ENCODE peak calls at places on chromosome 20, in nine cellular contexts. P is IMR-90, D is AG04450, H is sigmoid colon, T is body of pancreas, C is NB4, J is RWPE2, S is HepG2, W is psoas muscle. Y is an unnamed sample.

GRCh38 chr20:61588356-61589054 is 336.4 kb downstream of the CDH4 start:
- DNase-seq in P (peak; percentile 69), D (peak; percentile 10), H (no peak), T (no peak), C (no peak), J (no peak), S (no peak), W (no peak), Y (peak; percentile 54)

GRCh38 chr20:4406627-4407026 is 315.1 kb upstream of the PRND start:
- DNase-seq in P (peak; percentile 88), D (peak; percentile 59), H (no peak), T (no peak), C (no peak), J (peak; percentile 73), S (no peak), W (no peak), Y (peak; percentile 74)

GRCh38 chr20:8621021-8621420 is 447.9 kb upstream of the PLCB4 start:
- DNase-seq in P (no peak), D (no peak), H (no peak), T (no peak), C (no peak), J (no peak), S (no peak), W (no peak), Y (no peak)

GRCh38 chr20:33667245-33668086 is 723 bp downstream of the ACTL10 start:
- DNase-seq in P (peak; percentile 54), D (no peak), H (peak; percentile 86), T (peak; percentile 87), C (peak; percentile 87), J (peak; percentile 95), S (no peak), W (peak; percentile 90), Y (peak; percentile 59)

GRCh38 chr20:24027229-24027628 is 38.6 kb upstream of the GGTLC1 start:
- DNase-seq in P (no peak), D (no peak), H (peak; percentile 74), T (no peak), C (peak; percentile 16), J (no peak), S (no peak), W (peak; percentile 64), Y (peak; percentile 4)

GRCh38 chr20:42082611-42083010 is 464.4 kb upstream of the CHD6 start:
- DNase-seq in P (peak; percentile 0), D (no peak), H (no peak), T (peak; percentile 33), C (no peak), J (no peak), S (no peak), W (peak; percentile 57), Y (no peak)

GRCh38 chr20:38674178-38675133 is 49.8 kb upstream of the SLC32A1 start:
- DNase-seq in P (peak; percentile 47), D (peak; percentile 8), H (no peak), T (peak; percentile 24), C (no peak), J (peak; percentile 93), S (no peak), W (no peak), Y (peak; percentile 45)

GRCh38 chr20:44646023-44646640 is 5.4 kb downstream of the ADA start:
- DNase-seq in P (peak; percentile 80), D (peak; percentile 16), H (no peak), T (no peak), C (peak; percentile 97), J (no peak), S (no peak), W (no peak), Y (no peak)

GRCh38 chr20:45470262-45470931 is 844 bp downstream of the WFDC2 start:
- DNase-seq in P (no peak), D (no peak), H (peak; percentile 87), T (peak; percentile 56), C (peak; percentile 44), J (peak; percentile 84), S (no peak), W (peak; percentile 59), Y (no peak)

GRCh38 chr20:59932616-59933295 is 681 bp downstream of the SYCP2 start:
- DNase-seq in P (no peak), D (no peak), H (no peak), T (no peak), C (no peak), J (peak; percentile 86), S (no peak), W (no peak), Y (no peak)

GRCh38 chr20:47204008-47204745 is 152.3 kb downstream of the ZMYND8 start:
- DNase-seq in P (peak; percentile 87), D (no peak), H (no peak), T (no peak), C (no peak), J (no peak), S (no peak), W (peak; percentile 30), Y (peak; percentile 43)

GRCh38 chr20:48292806-48293205 is 507.5 kb upstream of the SULF2 start:
- DNase-seq in P (no peak), D (no peak), H (no peak), T (no peak), C (no peak), J (no peak), S (no peak), W (no peak), Y (no peak)

GRCh38 chr20:48294196-48294595 is 508.9 kb upstream of the SULF2 start:
- DNase-seq in P (peak; percentile 39), D (no peak), H (no peak), T (no peak), C (peak; percentile 25), J (no peak), S (no peak), W (no peak), Y (peak; percentile 39)

GRCh38 chr20:48294942-48295341 is 509.7 kb upstream of the SULF2 start:
- DNase-seq in P (no peak), D (no peak), H (no peak), T (no peak), C (no peak), J (no peak), S (no peak), W (no peak), Y (no peak)

GRCh38 chr20:48295966-48296421 is 510.7 kb upstream of the SULF2 start:
- DNase-seq in P (peak; percentile 76), D (peak; percentile 36), H (no peak), T (no peak), C (no peak), J (no peak), S (peak; percentile 41), W (no peak), Y (peak; percentile 82)

GRCh38 chr20:48295445-48295903 is 510.2 kb upstream of the SULF2 start:
- DNase-seq in P (peak; percentile 94), D (peak; percentile 79), H (no peak), T (peak; percentile 27), C (no peak), J (peak; percentile 81), S (peak; percentile 94), W (no peak), Y (peak; percentile 95)
- TF ChIP-seq CTCF in P (peak; percentile 53), D (peak; percentile 48), H (no peak), T (no peak), C (no peak), J (peak; percentile 100), S (peak; percentile 54), W (no peak), Y (peak; percentile 57)

DNA sequence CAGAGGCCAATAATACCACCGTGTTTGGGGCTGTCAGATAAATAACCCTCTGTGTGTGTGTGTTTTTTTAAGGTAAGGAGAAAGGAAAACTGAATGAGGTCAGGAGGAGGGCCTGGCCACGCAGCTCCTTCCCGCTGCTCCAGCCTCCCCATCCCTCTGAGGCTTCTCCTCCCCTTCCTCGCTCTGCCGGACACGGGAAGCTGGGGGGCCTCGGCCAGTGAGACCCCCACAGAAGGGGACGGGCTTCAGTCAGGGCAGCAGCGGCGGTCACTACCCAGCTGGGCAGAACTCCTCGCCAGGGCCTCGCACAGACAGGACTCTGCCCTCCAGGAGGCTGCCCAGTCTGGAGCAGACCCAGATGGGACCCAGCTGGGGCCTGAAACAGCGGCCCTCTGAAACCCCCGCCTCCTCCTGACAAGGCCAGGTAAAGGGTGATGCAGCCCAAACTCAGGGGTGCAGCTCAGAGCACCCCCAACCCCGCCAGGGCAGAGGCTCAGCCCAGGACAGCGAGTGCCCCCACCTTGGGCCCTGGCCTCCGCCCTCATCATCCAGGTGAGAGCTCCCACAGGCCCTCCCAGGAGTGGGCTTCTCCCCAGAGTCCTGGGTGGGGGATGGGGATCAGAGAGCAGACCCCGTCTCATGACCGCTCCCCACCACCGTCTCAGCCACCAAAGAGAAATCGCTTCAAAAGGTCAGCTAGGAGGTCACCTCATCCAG is 2.3 kb downstream of the EEF1A2 start:
- DNase-seq in P (no peak), D (no peak), H (peak; percentile 65), T (peak; percentile 34), C (no peak), J (no peak), S (no peak), W (peak; percentile 59), Y (peak; percentile 4)
- H3K4me3 ChIP-seq in P (peak overlapping the region; percentile 27), D (no peak overlapping the region), H (no peak overlapping the region), T (no peak overlapping the region), C (no peak overlapping the region), J (no peak overlapping the region), S (no peak overlapping the region), W (peak overlapping the region; percentile 75), Y (peak overlapping the region; percentile 12)

GRCh38 chr20:15708984-15709598 is 864.2 kb downstream of the KIF16B start:
- DNase-seq in P (no peak), D (no peak), H (no peak), T (peak; percentile 40), C (peak; percentile 43), J (no peak), S (peak; percentile 52), W (no peak), Y (no peak)
- TF ChIP-seq CTCF in P (peak; percentile 27), D (peak; percentile 54), H (no peak), T (peak; percentile 58), C (peak; percentile 86), J (peak; percentile 49), S (peak; percentile 83), W (peak; percentile 24), Y (peak; percentile 30)

GRCh38 chr20:51562027-51562333 is 19.5 kb upstream of the NFATC2 start:
- DNase-seq in P (peak; percentile 19), D (no peak), H (no peak), T (no peak), C (peak; percentile 11), J (no peak), S (no peak), W (no peak), Y (no peak)

GRCh38 chr20:51562334-51563140 is 20.0 kb upstream of the NFATC2 start:
- DNase-seq in P (peak; percentile 95), D (peak; percentile 83), H (peak; percentile 94), T (peak; percentile 61), C (peak; percentile 37), J (no peak), S (no peak), W (peak; percentile 82), Y (peak; percentile 95)

GRCh38 chr20:51563597-51564332 is 21.2 kb upstream of the NFATC2 start:
- DNase-seq in P (peak; percentile 86), D (peak; percentile 51), H (peak; percentile 86), T (peak; percentile 55), C (peak; percentile 67), J (no peak), S (peak; percentile 68), W (peak; percentile 64), Y (peak; percentile 81)

GRCh38 chr20:51565298-51565697 is 22.8 kb upstream of the NFATC2 start:
- DNase-seq in P (no peak), D (no peak), H (no peak), T (no peak), C (no peak), J (no peak), S (no peak), W (no peak), Y (no peak)

DNA sequence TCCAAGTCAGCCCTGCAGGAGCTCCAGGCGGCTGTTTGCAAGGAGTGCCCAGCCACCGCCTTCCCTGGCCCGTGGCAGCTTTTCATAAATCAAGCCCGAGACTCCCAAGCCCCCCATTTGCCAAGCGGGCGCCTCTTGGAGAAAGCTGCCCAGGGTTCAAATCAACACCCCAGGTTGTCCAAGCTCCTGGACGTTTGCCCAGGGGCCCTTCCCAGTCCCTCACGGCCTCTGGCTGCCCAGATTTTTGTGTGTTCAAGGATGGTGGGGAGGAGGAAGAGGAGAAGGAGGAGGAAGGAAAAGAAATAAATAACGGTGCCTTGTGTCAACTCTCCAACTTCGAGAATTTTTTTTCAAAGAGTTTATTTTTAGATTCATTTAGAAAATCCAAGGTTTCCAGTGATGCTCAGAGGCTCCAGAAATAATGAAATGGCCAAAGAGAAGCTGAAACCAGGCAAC is 20.6 kb upstream of the NFATC2 start:
- DNase-seq in P (no peak), D (no peak), H (no peak), T (no peak), C (no peak), J (no peak), S (no peak), W (no peak), Y (peak; percentile 41)
- H3K4me3 ChIP-seq in P (peak overlapping the region; percentile 54), D (peak overlapping the region; percentile 71), H (peak overlapping the region; percentile 20), T (no peak overlapping the region), C (no peak overlapping the region), J (no peak overlapping the region), S (peak overlapping the region; percentile 44), W (peak overlapping the region; percentile 67), Y (peak overlapping the region; percentile 79)

Y was measured in AG10803.